ENCODE peak calls at places on chromosome 3, in nine cellular contexts. U is GM12892, J is HL-60, O is HepG2, Z is suprapubic skin, L is SK-N-MC, F is HCT116, C is GM12891, Y is transverse colon. E is an unnamed sample.

GRCh38 chr3:15439476-15439875 is 12.1 kb downstream of the EAF1 start:
- DNase-seq in Y (no peak), F (no peak), J (no peak), U (no peak), O (no peak), L (no peak), Z (no peak), C (no peak), E (no peak)

GRCh38 chr3:133451309-133451708 is 51.5 kb downstream of the BFSP2 start:
- DNase-seq in Y (no peak), O (no peak), F (no peak), J (no peak), C (no peak), L (no peak), U (no peak), Z (no peak), E (no peak)

GRCh38 chr3:62928256-62928655 is 53.0 kb upstream of the CADPS start:
- DNase-seq in O (no peak), C (no peak), L (no peak), U (no peak), F (no peak), Y (no peak), J (no peak), Z (no peak), E (no peak)

GRCh38 chr3:132038198-132038825 is 3.5 kb upstream of the CPNE4 start:
- DNase-seq in Z (no peak), J (no peak), Y (no peak), L (peak; percentile 76), O (peak; percentile 10), C (no peak), F (no peak), U (no peak), E (no peak)

GRCh38 chr3:123028233-123028828 is 768 bp upstream of the SEMA5B start:
- DNase-seq in O (peak; percentile 13), J (peak; percentile 45), L (no peak), F (peak; percentile 43), Y (peak; percentile 31), Z (no peak), U (peak; percentile 38), C (peak; percentile 48), E (peak; percentile 25)

GRCh38 chr3:9916346-9916733 is 558 bp upstream of the IL17RC start:
- DNase-seq in Z (no peak), J (no peak), L (no peak), Y (no peak), O (no peak), C (no peak), F (no peak), U (no peak), E (no peak)

GRCh38 chr3:186786810-186787375 is 3.5 kb downstream of the EIF4A2 start:
- DNase-seq in J (no peak), L (no peak), U (no peak), Z (no peak), O (no peak), Y (no peak), C (no peak), F (no peak), E (no peak)

GRCh38 chr3:51099794-51100542 is 285.1 kb upstream of the MANF start:
- DNase-seq in Y (peak; percentile 50), C (no peak), L (no peak), Z (no peak), F (peak; percentile 41), J (peak; percentile 27), O (peak; percentile 56), U (no peak), E (peak; percentile 45)

GRCh38 chr3:101518421-101518871 is 5.4 kb upstream of the SENP7 start:
- DNase-seq in C (peak; percentile 31), J (no peak), Z (no peak), U (peak; percentile 32), O (peak; percentile 29), F (no peak), L (no peak), Y (no peak), E (no peak)

GRCh38 chr3:192917508-192918274 is at the start of gene MB21D2:
- DNase-seq in O (peak; percentile 47), Z (peak; percentile 84), L (no peak), C (peak; percentile 78), Y (peak; percentile 69), F (peak; percentile 69), U (peak; percentile 68), J (peak; percentile 22), E (peak; percentile 56)

GRCh38 chr3:127330385-127330784 is 42.5 kb upstream of the PRR20G start:
- DNase-seq in Z (no peak), O (no peak), F (no peak), C (no peak), U (no peak), J (no peak), Y (no peak), L (no peak), E (no peak)

DNA sequence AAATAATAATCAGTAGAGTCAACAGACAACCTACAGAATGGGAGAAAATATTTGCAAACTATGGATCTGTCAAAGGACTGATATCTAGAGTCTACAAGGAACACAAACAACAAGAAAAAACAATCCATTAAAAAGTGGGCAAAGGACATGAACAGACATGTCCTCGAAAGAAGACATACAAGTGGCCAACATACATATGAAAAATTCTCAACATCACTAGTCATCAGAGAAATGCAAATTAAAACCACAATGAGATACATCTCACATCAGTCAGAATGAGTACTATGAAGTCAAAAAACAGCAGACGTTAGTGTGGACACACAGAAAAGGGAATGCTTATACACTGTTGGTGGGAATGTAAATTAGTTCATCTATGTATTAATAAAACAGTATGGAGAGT is 33.7 kb downstream of the SLC2A2 start:
- DNase-seq in F (no peak), Y (no peak), C (no peak), O (no peak), L (no peak), J (no peak), U (no peak), Z (no peak), E (no peak)
- TF ChIP-seq POLR2AphosphoS5 in F (no peak), Y (no peak), C (no peak), O (no peak), L (no peak), J (no peak), U (no peak), Z (no peak), E (no peak)

DNA sequence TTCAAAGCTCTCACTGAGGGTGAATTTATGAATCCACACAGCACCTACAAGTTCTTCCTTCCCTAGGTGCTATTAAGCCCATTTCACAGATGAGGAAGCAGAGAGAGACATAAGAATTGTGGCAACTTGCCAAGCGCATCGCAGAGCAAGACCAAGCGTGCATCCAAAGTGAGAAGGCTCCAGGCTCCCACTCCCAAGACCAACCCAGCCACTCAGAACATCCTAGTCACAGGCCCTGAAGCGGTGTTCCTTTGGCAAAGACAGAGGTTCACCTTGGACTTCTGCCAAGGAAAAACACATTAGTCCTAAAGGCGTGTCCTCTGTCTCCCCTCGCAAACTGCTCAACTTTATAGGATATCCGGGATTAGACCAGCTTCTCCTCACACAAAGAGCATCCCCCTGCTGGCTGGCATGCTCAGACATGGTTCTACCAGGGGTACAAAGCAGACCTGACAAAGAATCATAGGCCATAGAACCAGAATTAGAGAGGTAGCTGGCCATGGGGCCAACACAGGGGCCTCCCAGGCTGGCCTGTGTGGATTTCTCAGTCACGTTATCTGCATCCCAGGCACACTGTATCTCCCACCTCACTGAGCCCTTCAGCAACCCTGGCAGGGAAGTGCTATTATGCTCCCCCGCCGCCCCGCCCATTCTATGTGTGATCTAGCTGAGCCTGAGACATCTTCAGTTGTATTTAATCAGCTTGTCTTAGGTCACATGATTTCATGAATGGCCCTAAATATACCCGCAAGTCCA is 160.2 kb downstream of the FOXP1 start:
- DNase-seq in O (no peak), L (peak; percentile 40), F (no peak), Y (no peak), C (no peak), U (no peak), J (no peak), Z (no peak), E (peak; percentile 29)
- TF ChIP-seq POLR2AphosphoS5 in O (no peak), L (no peak), F (no peak), Y (no peak), C (no peak), U (no peak), J (peak; percentile 28), Z (no peak), E (no peak)

GRCh38 chr3:102691507-102691906 is 256.7 kb downstream of the ZPLD1 start:
- DNase-seq in U (no peak), F (no peak), L (no peak), O (no peak), Y (no peak), Z (no peak), J (no peak), C (no peak), E (no peak)

GRCh38 chr3:102686792-102687191 is 252.0 kb downstream of the ZPLD1 start:
- DNase-seq in O (no peak), Y (no peak), L (no peak), U (no peak), J (no peak), F (no peak), C (no peak), Z (no peak), E (no peak)

GRCh38 chr3:102688556-102688930 is 253.7 kb downstream of the ZPLD1 start:
- DNase-seq in Y (no peak), F (no peak), C (no peak), U (no peak), L (no peak), O (no peak), Z (no peak), J (no peak), E (no peak)

GRCh38 chr3:102682761-102683160 is 247.9 kb downstream of the ZPLD1 start:
- DNase-seq in F (no peak), Z (no peak), J (no peak), Y (no peak), C (no peak), O (no peak), U (no peak), L (no peak), E (no peak)

GRCh38 chr3:102687851-102688555 is 253.2 kb downstream of the ZPLD1 start:
- DNase-seq in U (no peak), O (no peak), J (no peak), Z (no peak), Y (no peak), L (no peak), C (no peak), F (no peak), E (no peak)
- TF ChIP-seq POLR2AphosphoS5 in U (no peak), O (no peak), J (no peak), Z (no peak), Y (no peak), L (no peak), C (no peak), F (no peak), E (no peak)

GRCh38 chr3:177459397-177459796 is 262.1 kb upstream of the TBL1XR1 start:
- DNase-seq in U (no peak), L (no peak), F (no peak), J (no peak), O (no peak), Y (no peak), Z (no peak), C (no peak), E (no peak)
- TF ChIP-seq POLR2AphosphoS5 in U (no peak), L (no peak), F (no peak), J (no peak), O (no peak), Y (peak; percentile 57), Z (no peak), C (no peak), E (peak; percentile 52)

E was measured in prostate gland.